ENCODE peak calls at places on chromosomes 3 and 15, in seven cellular contexts. H, U, P, X, V, G and Y are unnamed samples. For H3K4me1, the result is how much of the 10 kb centered on the place peaks cover.

GRCh38 chr15:66114863-66115425 is 138.6 kb downstream of the MEGF11 start:
- DNase-seq in P (no peak), H (no peak), U (no peak), V (no peak), G (no peak), X (no peak), Y (no peak)

GRCh38 chr15:70266412-70267089 is 168.8 kb upstream of the TLE3 start:
- DNase-seq in V (peak), X (peak), U (peak), P (no peak), G (peak), H (no peak), Y (peak)

GRCh38 chr3:106215047-106215446 is 346.2 kb upstream of the CBLB start:
- DNase-seq in G (no peak), V (no peak), H (no peak), P (no peak), U (no peak), X (no peak), Y (no peak)

GRCh38 chr3:111303760-111304159 is 232.1 kb downstream of the NECTIN3 start:
- DNase-seq in X (no peak), U (no peak), H (no peak), P (no peak), V (no peak), G (no peak), Y (no peak)

GRCh38 chr3:66153961-66154923 is 66.6 kb upstream of the SLC25A26 start:
- DNase-seq in X (no peak), G (no peak), U (no peak), V (peak), H (no peak), P (no peak), Y (no peak)

GRCh38 chr15:51030649-51031316 is 63.9 kb downstream of the TNFAIP8L3 start:
- DNase-seq in H (peak), X (no peak), U (no peak), G (no peak), V (no peak), P (no peak), Y (peak)

GRCh38 chr3:81434171-81434570 is 327.3 kb downstream of the GBE1 start:
- DNase-seq in V (no peak), H (no peak), P (no peak), U (no peak), G (no peak), X (no peak), Y (no peak)

GRCh38 chr15:62848631-62849050 is 193.9 kb upstream of the TPM1 start:
- DNase-seq in H (no peak), G (no peak), P (no peak), V (no peak), U (no peak), X (no peak), Y (no peak)

GRCh38 chr15:65110676-65111292 is 4.2 kb downstream of the UBAP1L start:
- DNase-seq in X (no peak), U (no peak), P (no peak), H (no peak), V (no peak), G (no peak), Y (no peak)

GRCh38 chr3:9153763-9154601 is 95.5 kb downstream of the SRGAP3 start:
- DNase-seq in H (no peak), X (peak), G (no peak), P (no peak), V (no peak), U (peak), Y (no peak)

GRCh38 chr15:88465633-88466219 is 1.5 kb downstream of the MRPL46 start:
- DNase-seq in U (no peak), X (no peak), G (peak), H (no peak), V (no peak), P (no peak), Y (no peak)

GRCh38 chr15:68668926-68669600 is 90.3 kb downstream of the CORO2B start:
- DNase-seq in U (no peak), H (no peak), X (peak), G (no peak), V (peak), P (no peak), Y (no peak)

GRCh38 chr3:183317886-183318845 is 65.1 kb downstream of the B3GNT5 start:
- DNase-seq in V (no peak), X (no peak), P (no peak), U (no peak), H (no peak), G (no peak), Y (no peak)

GRCh38 chr3:185103359-185104127 is 49.3 kb downstream of the C3orf70 start:
- DNase-seq in P (no peak), U (no peak), X (no peak), G (no peak), V (peak), H (no peak), Y (no peak)

GRCh38 chr3:99119312-99119810 is 217.9 kb upstream of the DCBLD2 start:
- DNase-seq in H (no peak), V (no peak), X (no peak), U (no peak), G (no peak), P (no peak), Y (no peak)

DNA sequence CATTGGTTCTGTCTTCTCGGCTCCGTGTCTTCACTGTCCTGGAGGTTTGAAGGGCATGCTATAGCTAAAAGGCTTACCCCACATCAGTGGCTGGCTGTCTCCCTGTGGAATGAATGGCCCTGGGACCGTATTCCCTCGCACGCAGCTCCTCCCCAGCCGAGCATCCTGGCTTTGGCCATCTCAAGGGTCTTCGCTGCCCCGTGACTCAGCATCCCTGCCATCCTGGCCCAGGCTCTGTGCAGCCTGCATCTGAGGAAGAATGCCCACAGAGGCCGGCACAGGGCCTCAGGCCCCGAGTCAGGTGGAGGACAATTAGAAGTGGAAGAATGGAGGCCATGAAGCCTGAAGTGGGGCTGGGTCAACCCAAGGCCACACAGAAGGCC is 11.0 kb downstream of the LOXL1 start:
- DNase-seq in V (no peak), P (no peak), G (no peak), U (no peak), H (no peak), X (no peak), Y (no peak)
- H3K4me1 ChIP-seq in V (under half), P (under half), G (half or more), U (under half), H (under half), X (under half), Y (half or more)

DNA sequence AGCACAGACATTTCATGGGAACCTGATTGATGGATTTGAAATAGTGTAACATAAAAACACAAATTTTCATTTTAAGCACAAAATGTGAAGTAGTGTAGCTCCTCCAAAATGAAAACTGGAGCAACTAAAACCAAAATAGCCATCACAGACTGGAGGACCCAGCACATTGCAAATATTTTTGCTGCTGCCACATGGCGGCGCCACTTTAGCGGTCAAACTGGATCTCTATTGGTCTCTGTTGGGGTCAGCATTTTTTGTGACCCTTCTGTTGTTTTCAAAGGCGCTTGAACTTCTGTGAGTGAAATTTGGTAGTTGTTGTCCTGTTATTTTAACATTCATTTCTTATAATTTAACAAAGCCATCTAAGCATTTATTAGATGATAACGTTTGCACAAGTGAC is 259.9 kb downstream of the IL20RB start:
- DNase-seq in G (no peak), P (peak), V (peak), U (no peak), H (no peak), X (no peak), Y (no peak)
- TF ChIP-seq CTCF in G (no peak), P (peak), V (peak), U (no peak), H (no peak), X (no peak), Y (no peak)

GRCh38 chr15:41024141-41024540 is 70.9 kb downstream of the CHAC1 start:
- DNase-seq in X (no peak), V (no peak), H (no peak), P (no peak), U (no peak), G (no peak), Y (no peak)

GRCh38 chr15:41024880-41025279 is 71.6 kb downstream of the CHAC1 start:
- DNase-seq in G (no peak), V (no peak), P (no peak), H (no peak), U (no peak), X (no peak), Y (no peak)

GRCh38 chr15:41020311-41020710 is 67.0 kb downstream of the CHAC1 start:
- DNase-seq in G (no peak), V (no peak), P (no peak), U (no peak), H (no peak), X (no peak), Y (no peak)

GRCh38 chr15:41020829-41021228 is 67.6 kb downstream of the CHAC1 start:
- DNase-seq in P (no peak), H (no peak), V (no peak), X (no peak), G (no peak), U (no peak), Y (no peak)

DNA sequence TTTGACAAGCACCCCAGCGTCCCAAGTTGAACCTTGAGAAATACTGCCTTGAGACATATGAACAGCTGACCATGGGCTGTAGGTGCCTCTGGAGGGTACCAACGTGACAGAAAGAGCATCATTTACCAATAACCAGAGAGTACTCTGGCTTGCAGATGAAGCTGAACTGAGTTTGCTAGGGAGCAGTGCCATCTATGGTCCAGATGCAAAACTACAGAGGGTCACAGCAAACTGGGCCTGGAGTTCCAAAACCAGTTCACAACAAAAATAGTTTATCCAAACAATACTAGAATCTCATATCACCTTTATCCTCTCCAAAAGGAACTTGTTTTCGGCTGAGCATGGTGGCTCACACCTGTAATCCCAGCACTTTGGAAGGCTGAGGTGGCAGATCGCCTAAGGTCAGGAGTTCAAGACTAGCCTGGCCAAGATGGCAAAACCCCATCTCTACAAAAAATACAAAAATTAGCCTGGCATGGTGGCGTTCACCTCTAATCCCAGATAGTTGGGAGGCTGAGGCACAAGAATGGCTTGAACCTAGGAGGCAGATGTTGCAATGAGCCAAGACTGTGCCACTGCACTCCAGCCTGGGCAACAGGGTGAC is 69.3 kb downstream of the CHAC1 start:
- DNase-seq in U (no peak), P (no peak), V (peak), H (peak), X (no peak), G (no peak), Y (peak)
- TF ChIP-seq POLR2A in U (no peak), P (no peak), V (no peak), H (no peak), X (no peak), G (no peak), Y (no peak)

DNA sequence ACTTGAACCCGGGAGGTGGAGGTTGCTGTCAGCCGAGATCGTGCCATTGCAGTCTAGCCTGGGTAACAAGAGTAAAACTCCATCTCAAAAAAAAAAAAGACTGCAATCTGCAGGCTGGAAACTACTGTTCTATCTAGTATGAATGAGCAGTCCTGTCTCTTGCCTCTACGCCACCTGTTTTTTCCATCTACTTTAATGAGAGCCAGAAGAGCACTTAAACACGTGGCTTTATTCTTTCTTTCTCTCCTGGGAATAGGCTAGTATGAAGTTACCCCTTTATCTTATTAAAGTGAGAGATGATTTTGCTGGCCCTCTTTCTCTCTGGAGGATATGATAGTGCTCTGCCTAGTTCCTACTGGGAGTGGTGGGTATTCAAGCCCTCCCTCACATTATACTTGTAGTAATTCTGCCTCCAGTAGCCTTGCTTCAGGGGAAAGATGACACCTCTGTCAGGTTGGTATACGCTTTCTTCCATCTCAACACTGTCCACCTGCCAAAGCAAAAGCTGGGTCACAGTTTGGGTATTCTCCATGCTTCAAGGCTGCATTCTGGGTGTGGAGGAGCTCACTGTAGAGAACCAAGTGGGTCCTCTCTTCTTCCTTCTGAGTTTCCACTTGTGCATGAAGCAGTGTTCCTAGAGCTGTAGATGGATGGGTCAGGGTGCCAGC is 17.8 kb downstream of the MAPKBP1 start:
- DNase-seq in V (no peak), U (no peak), P (no peak), X (no peak), G (no peak), H (no peak), Y (no peak)
- H3K4me1 ChIP-seq in V (half or more), U (under half), P (under half), X (under half), G (half or more), H (under half), Y (under half)

DNA sequence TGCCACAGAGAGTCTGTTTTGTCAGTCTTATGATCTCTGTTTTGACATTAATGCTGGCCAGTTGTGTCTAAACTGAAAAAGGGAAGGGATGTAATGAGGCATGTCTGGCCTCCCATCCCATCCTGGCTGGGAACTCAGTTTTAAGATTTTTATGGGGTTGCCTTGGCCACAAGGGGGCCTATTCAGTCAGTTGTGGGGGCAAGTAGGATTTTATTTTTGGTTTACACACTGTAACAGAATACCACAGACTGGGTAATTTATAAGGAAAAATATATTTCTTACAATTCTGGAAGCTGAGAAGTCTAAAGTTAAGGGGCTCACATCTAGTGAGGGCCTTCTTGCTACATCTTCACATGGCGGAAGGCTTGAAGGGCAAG is 129.8 kb downstream of the TMEM108 start:
- DNase-seq in V (no peak), U (no peak), P (no peak), X (no peak), G (no peak), H (no peak), Y (no peak)
- TF ChIP-seq CTCF in V (no peak), U (no peak), P (peak), X (no peak), G (no peak), H (no peak), Y (no peak)

DNA sequence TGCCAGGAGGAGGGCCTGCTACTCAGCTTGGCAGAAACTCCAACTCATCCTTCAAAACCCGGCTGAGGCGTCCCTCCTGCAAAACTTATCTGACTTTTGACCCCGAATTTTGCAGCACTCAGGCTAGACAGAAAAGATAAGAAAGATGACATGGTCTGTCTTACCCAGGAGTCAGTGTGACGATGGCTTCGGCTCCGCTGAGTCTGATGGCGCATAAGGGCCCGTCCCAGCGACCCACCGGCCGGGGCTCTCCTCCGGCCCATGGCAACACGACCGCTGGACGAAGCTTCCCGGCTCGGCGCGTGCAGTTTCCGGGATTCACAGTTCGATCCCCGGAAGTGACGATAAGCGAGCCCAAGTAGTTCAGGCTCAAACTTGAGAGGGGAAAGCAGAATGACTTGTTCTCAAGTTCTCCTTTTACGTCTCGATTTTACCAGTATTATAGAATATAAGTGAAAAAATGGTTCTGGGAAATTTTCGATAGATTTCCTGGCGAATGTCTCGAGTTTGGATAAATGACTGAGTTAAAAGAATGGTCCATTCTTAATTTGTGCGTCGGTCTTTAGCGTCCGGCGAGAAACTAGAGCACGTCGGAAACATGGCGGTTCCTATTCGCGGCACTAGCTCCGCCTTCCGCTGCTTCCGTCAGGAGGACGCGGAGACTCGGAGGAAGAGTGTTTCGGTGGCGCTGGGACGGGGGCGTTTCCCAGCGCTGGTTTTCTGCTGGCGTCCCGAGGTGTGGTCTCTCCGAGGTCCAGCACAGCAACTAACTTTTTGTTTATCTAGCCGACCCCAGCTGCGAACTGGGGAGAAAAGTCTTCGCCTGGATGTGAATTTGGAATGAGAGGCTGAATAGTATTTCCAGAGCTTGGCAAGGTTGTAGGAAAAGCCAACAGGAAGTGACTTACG is at the start of gene LSG1:
- DNase-seq in V (peak), G (peak), P (peak), X (peak), U (peak), H (peak), Y (peak)
- TF ChIP-seq POLR2A in V (no peak), G (no peak), P (peak), X (peak), U (no peak), H (peak), Y (no peak)

GRCh38 chr15:67126551-67127333 is 61.3 kb downstream of the SMAD3 start:
- DNase-seq in U (no peak), G (no peak), H (no peak), X (no peak), P (no peak), V (no peak), Y (no peak)
- H3K4me1 ChIP-seq in U (under half), G (half or more), H (half or more), X (under half), P (under half), V (under half), Y (under half)

DNA sequence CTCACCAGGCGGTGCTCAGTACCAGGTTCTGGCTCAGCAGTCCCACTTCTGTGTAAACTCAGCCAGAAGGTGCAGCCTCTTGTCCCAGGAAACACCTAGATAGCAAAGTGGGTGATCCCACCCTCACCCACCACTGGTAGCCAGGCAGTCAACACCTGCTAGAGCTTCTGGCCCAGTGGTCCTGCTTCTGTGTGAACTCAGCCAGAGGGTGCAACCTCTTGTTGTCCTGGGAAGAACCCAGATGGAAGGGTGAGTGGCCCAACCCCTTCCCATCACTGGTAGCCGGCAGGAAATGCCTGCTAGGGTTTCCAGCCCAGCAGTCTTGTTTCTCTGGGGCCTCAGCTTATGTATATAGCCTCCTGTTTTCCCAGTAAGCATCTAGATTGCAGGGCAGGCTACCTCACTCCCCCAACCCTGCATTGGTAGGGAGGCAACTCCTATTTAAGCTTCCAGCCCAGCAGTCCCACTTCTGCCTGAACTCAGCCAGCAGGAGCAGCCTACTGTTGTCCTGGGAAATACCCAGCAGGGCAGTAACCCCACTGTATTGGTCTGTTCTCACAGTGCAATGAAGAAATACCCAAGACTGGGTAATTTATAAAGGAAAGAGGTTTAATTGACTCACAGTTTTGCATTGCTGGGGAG is 110.5 kb downstream of the DTWD1 start:
- DNase-seq in U (no peak), X (no peak), V (no peak), G (no peak), H (no peak), P (no peak), Y (no peak)
- TF ChIP-seq CTCF in U (no peak), X (no peak), V (no peak), G (no peak), H (no peak), P (no peak), Y (no peak)